ENCODE peak calls at places on chromosomes 13 and 19, in four cellular contexts. L is K562, A is fibroblast of villous mesenchyme, N is A549. X is an unnamed sample.

GRCh38 chr19:16035601-16036297 is 40.5 kb upstream of the TPM4 start:
- DNase-seq in L (peak), A (no peak), N (no peak), X (no peak)

GRCh38 chr19:47503823-47504145 is 11.1 kb downstream of the NAPA start:
- DNase-seq in L (no peak), A (peak), N (no peak), X (no peak)

GRCh38 chr13:113320226-113320875 is 23.3 kb downstream of the LAMP1 start:
- DNase-seq in L (no peak), A (no peak), N (no peak), X (no peak)

GRCh38 chr19:10292206-10292788 is 2.5 kb downstream of the ICAM5 start:
- DNase-seq in L (peak), A (peak), N (peak), X (no peak)

GRCh38 chr13:37869756-37870488 is at the start of gene TRPC4:
- DNase-seq in L (peak), A (peak), N (peak), X (peak)

GRCh38 chr19:42066075-42066754 is 3.8 kb downstream of the GRIK5 start:
- DNase-seq in L (peak), A (no peak), N (peak), X (no peak)

GRCh38 chr13:113220877-113221276 is 11.5 kb downstream of the CUL4A start:
- DNase-seq in L (no peak), A (peak), N (peak), X (no peak)

GRCh38 chr13:71661921-71662320 is 205.1 kb downstream of the DACH1 start:
- DNase-seq in L (no peak), A (peak), N (no peak), X (no peak)

GRCh38 chr13:89375839-89376238 is 1704.7 kb downstream of the SLITRK5 start:
- DNase-seq in L (no peak), A (no peak), N (no peak), X (no peak)

GRCh38 chr19:11963566-11964355 is 1.1 kb upstream of the ZNF763 start:
- DNase-seq in L (peak), A (peak), N (no peak), X (no peak)

GRCh38 chr19:38210458-38210987 is 13.5 kb downstream of the DPF1 start:
- DNase-seq in L (peak), A (peak), N (no peak), X (no peak)

GRCh38 chr13:20160346-20161274 is at the start of gene GJA3:
- DNase-seq in L (peak), A (peak), N (peak), X (no peak)

GRCh38 chr13:80469105-80469840 is 128.3 kb upstream of the SPRY2 start:
- DNase-seq in L (no peak), A (no peak), N (no peak), X (no peak)

GRCh38 chr19:47343194-47343802 is 5.8 kb upstream of the DHX34 start:
- DNase-seq in L (no peak), A (no peak), N (no peak), X (no peak)

GRCh38 chr13:67119481-67119883 is 110.7 kb downstream of the PCDH9 start:
- DNase-seq in L (peak), A (peak), N (peak), X (no peak)

GRCh38 chr19:5492281-5492812 is 37.1 kb downstream of the ZNRF4 start:
- DNase-seq in L (no peak), A (no peak), N (no peak), X (no peak)

GRCh38 chr19:19528721-19529490 is at the start of gene YJEFN3:
- DNase-seq in L (no peak), A (peak), N (no peak), X (no peak)

GRCh38 chr19:18440421-18440877 is 2.5 kb upstream of the ISYNA1 start:
- DNase-seq in L (no peak), A (no peak), N (peak), X (no peak)

GRCh38 chr13:22235285-22235949 is 564.5 kb downstream of the FGF9 start:
- DNase-seq in L (no peak), A (no peak), N (no peak), X (no peak)

GRCh38 chr19:58218899-58219298 is 9.8 kb upstream of the ZNF544 start:
- DNase-seq in L (peak), A (peak), N (peak), X (peak)

GRCh38 chr13:40116008-40116407 is 460.5 kb downstream of the COG6 start:
- DNase-seq in L (peak), A (peak), N (peak), X (no peak)

GRCh38 chr13:99796175-99796819 is 175.3 kb downstream of the ZIC5 start:
- DNase-seq in L (peak), A (peak), N (peak), X (peak)

GRCh38 chr19:2977686-2978466 is 512 bp downstream of the TLE6 start:
- DNase-seq in L (peak), A (no peak), N (no peak), X (no peak)

GRCh38 chr13:41658057-41658642 is 200.8 kb downstream of the RGCC start:
- DNase-seq in L (no peak), A (peak), N (no peak), X (no peak)

GRCh38 chr13:79382545-79383275 is 23.3 kb downstream of the RBM26 start:
- DNase-seq in L (no peak), A (no peak), N (no peak), X (peak)

GRCh38 chr19:30219682-30220081 is 152.5 kb upstream of the ZNF536 start:
- DNase-seq in L (no peak), A (no peak), N (no peak), X (no peak)

GRCh38 chr19:55451522-55452380 is 8.7 kb upstream of the SHISA7 start:
- DNase-seq in L (peak), A (no peak), N (no peak), X (no peak)

GRCh38 chr13:38419312-38419873 is 69.7 kb downstream of the UFM1 start:
- DNase-seq in L (no peak), A (no peak), N (no peak), X (no peak)

GRCh38 chr13:89457977-89458376 is 1786.8 kb downstream of the SLITRK5 start:
- DNase-seq in L (no peak), A (no peak), N (peak), X (no peak)

GRCh38 chr19:2722541-2723344 is 1.6 kb upstream of the DIRAS1 start:
- DNase-seq in L (peak), A (peak), N (peak), X (no peak)

GRCh38 chr19:55600336-55601028 is 394 bp downstream of the ZNF524 start:
- DNase-seq in L (peak), A (no peak), N (no peak), X (no peak)

GRCh38 chr13:67267136-67267535 is 37.0 kb upstream of the PCDH9 start:
- DNase-seq in L (no peak), A (no peak), N (no peak), X (no peak)

GRCh38 chr13:112686364-112686763 is 3.5 kb upstream of the ATP11A start:
- DNase-seq in L (no peak), A (no peak), N (no peak), X (no peak)

GRCh38 chr13:31441804-31442487 is 242.2 kb downstream of the B3GLCT start:
- DNase-seq in L (no peak), A (no peak), N (no peak), X (no peak)

GRCh38 chr13:48400090-48400694 is 12.7 kb downstream of the LPAR6 start:
- DNase-seq in L (no peak), A (peak), N (no peak), X (no peak)
- H3K4me3 ChIP-seq in L (no peak), A (no peak), N (no peak), X (no peak)

DNA sequence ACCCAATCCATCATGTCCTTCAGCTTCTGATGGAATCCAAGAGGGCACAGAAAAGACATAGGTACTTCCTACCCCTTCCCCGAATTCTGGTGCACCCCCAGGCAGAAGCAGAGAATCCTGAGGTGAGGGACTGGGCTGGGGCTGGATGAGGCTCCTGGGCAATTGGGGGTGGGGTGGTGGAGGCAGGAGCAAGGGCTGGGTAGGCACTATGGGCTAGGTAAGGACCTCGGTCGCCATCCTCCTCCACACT is 2.8 kb upstream of the KCNC3 start:
- DNase-seq in L (no peak), A (no peak), N (no peak), X (no peak)
- H3K4me3 ChIP-seq in L (peak), A (no peak), N (no peak), X (no peak)

GRCh38 chr19:17148130-17148529 is 67.0 kb upstream of the USE1 start:
- DNase-seq in L (peak), A (no peak), N (no peak), X (no peak)
- H3K4me3 ChIP-seq in L (no peak), A (no peak), N (no peak), X (no peak)

GRCh38 chr13:46596501-46596900 is 43.5 kb downstream of the LRCH1 start:
- DNase-seq in L (no peak), A (no peak), N (no peak), X (no peak)

GRCh38 chr13:46598140-46598819 is 45.3 kb downstream of the LRCH1 start:
- DNase-seq in L (no peak), A (no peak), N (no peak), X (no peak)

GRCh38 chr13:46595136-46595917 is 42.4 kb downstream of the LRCH1 start:
- DNase-seq in L (no peak), A (peak), N (no peak), X (no peak)

GRCh38 chr13:46593403-46593802 is 40.4 kb downstream of the LRCH1 start:
- DNase-seq in L (no peak), A (no peak), N (no peak), X (no peak)

DNA sequence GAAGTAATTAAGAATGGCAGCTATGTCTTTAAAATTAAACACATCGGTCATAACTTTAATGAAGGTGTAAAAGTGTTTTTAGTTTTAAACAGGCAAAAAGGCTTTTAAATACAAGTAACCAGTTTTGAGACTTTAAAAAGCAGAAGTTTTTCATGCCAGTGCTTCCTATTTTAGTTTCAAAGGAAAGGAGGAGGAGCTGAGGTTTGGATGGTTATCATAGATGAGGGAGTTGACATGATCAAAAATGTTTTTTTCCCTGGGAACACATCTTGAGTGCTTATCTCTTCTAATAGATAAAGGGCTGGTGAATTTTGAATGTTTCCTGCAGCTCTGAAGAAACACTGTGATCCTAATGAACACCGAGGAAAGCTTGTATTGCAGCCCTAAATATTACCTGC is 42.9 kb downstream of the LRCH1 start:
- DNase-seq in L (no peak), A (no peak), N (no peak), X (no peak)
- H3K4me3 ChIP-seq in L (no peak), A (no peak), N (no peak), X (no peak)

DNA sequence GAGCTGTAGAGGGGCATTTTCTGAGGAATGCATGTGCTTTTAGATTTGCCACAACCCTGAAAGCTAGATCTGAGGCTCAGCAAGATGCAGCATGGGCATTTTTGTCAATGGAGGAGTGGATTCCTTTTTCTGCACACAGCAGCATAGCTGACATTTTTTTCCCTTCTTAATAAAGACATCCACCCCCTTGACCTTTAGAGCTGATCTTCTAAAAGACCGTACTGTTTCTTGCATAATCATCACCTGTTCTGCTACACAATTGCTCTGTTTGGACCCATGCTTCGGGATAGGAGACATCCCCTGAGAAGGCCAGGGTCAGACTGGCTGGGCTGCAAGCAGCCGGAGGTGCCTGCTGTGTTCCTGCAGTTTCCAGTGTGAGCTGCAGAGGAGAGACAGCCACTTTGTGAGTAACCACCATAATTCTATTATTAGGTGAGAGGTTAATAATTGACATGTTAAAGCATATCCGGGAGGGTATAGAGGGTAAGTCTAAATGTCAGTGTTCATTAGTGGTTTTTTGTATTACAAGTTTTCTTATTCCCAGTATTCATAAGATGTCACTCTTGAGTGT is 108.5 kb upstream of the C1QTNF9B start:
- DNase-seq in L (no peak), A (no peak), N (no peak), X (no peak)
- H3K4me3 ChIP-seq in L (no peak), A (no peak), N (no peak), X (no peak)

DNA sequence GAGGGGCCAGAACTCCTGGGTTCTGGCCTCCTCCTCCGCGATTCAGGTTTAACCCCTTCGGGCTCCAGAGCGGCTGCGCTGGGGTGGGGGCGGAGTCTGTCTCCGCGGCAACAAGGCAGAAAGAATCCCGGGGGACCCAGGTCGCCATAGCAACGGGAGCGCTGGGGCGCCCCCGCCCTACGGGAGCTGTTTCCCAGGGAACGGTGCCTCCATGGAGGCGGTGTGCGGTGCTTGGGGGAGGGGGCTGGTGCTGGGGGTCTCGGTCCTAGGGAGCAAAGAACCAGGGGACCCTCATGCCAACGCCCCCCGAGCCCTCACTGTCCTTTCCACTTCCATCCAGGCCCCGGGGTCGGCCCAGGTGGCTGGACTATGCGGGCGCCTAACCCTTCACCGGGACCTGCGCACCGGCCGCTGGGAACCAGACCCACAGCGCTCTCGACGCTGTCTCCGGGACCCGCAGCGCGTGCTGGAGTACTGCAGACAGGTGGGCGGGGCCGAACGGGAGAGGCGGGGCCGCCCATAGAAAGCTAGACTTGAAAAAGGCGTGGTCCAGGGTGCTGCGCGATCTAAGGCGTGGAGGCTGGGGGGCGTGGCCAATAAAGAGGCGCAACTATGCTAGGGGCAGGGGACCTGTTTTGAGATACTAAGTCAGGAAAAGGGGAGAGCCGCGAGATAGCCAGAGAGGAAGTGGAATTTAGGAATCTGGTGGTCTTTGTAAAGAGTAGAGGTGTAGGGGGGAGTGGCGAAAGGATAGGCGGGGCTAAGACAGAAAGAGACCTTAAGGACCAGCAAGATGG is 1.2 kb downstream of the APLP1 start:
- DNase-seq in L (peak), A (peak), N (peak), X (peak)
- H3K4me3 ChIP-seq in L (peak), A (peak), N (peak), X (peak)